ENCODE peak calls at places on chromosomes 7 and 10, in ten cellular contexts. S is astrocyte of the cerebellum, D is MCF 10A, Q is BJ, Z is fibroblast of the aortic adventitia, B is upper lobe of right lung, Y is HT-29, O is tibial artery, G is NCI-H2081, C is pulmonary artery endothelial cell. F is an unnamed sample.

GRCh38 chr7:54477083-54477482 is 65.1 kb upstream of the VSTM2A start:
- DNase-seq in S (no peak), D (peak; percentile 13), Q (no peak), Z (no peak), B (no peak), Y (no peak), O (no peak), G (no peak), C (no peak), F (peak; percentile 13)

GRCh38 chr10:38025283-38025682 is 14.8 kb downstream of the ZNF33A start:
- DNase-seq in S (no peak), D (no peak), Q (no peak), Z (no peak), B (no peak), Y (no peak), O (no peak), G (no peak), C (no peak), F (no peak)

GRCh38 chr7:23938937-23939552 is 229.0 kb downstream of the STK31 start:
- DNase-seq in S (no peak), D (peak; percentile 59), Q (no peak), Z (peak; percentile 20), B (no peak), Y (peak; percentile 68), O (no peak), G (peak; percentile 20), C (no peak), F (peak; percentile 83)

GRCh38 chr7:150567846-150568245 is 656 bp downstream of the GIMAP4 start:
- DNase-seq in S (no peak), D (no peak), Q (no peak), Z (no peak), B (no peak), Y (no peak), O (no peak), G (no peak), C (no peak), F (no peak)

GRCh38 chr7:907158-907980 is 31.0 kb downstream of the GET4 start:
- DNase-seq in S (no peak), D (no peak), Q (no peak), Z (peak; percentile 22), B (no peak), Y (no peak), O (no peak), G (no peak), C (no peak), F (no peak)

GRCh38 chr10:132183046-132183445 is 3.7 kb upstream of the DPYSL4 start:
- DNase-seq in S (no peak), D (peak; percentile 65), Q (no peak), Z (no peak), B (no peak), Y (peak; percentile 66), O (no peak), G (no peak), C (no peak), F (no peak)

GRCh38 chr10:33270971-33271370 is 63.5 kb downstream of the NRP1 start:
- DNase-seq in S (no peak), D (no peak), Q (no peak), Z (no peak), B (no peak), Y (no peak), O (no peak), G (no peak), C (no peak), F (no peak)

GRCh38 chr10:130018730-130019185 is 54.7 kb upstream of the EBF3 start:
- DNase-seq in S (no peak), D (no peak), Q (no peak), Z (no peak), B (peak; percentile 51), Y (no peak), O (peak; percentile 20), G (no peak), C (no peak), F (no peak)

GRCh38 chr10:61633665-61634064 is 29.1 kb upstream of the CABCOCO1 start:
- DNase-seq in S (peak; percentile 65), D (peak; percentile 68), Q (no peak), Z (peak; percentile 60), B (no peak), Y (no peak), O (no peak), G (no peak), C (no peak), F (no peak)